ENCODE peak calls at places on chromosome 7, in six cellular contexts. P, G, H, D, F and Q are unnamed samples. For H3K4me1, the result is how much of the 10 kb centered on the place peaks cover.

GRCh38 chr7:94284120-94284519 is 110.6 kb upstream of the COL1A2 start:
- DNase-seq in P (no peak), G (no peak), H (no peak), D (no peak), F (no peak), Q (no peak)

GRCh38 chr7:135601182-135601581 is 43.5 kb downstream of the NUP205 start:
- DNase-seq in P (peak), G (no peak), H (peak), D (no peak), F (no peak), Q (no peak)

GRCh38 chr7:142153400-142153799 is 41.9 kb downstream of the MGAM2 start:
- DNase-seq in P (peak), G (no peak), H (no peak), D (no peak), F (no peak), Q (no peak)

GRCh38 chr7:92797693-92798092 is 38.7 kb downstream of the CDK6 start:
- DNase-seq in P (peak), G (no peak), H (peak), D (no peak), F (no peak), Q (no peak)

GRCh38 chr7:73504920-73505319 is 17.2 kb downstream of the BAZ1B start:
- DNase-seq in P (no peak), G (no peak), H (no peak), D (no peak), F (no peak), Q (no peak)

GRCh38 chr7:66896441-66896840 is 24.6 kb upstream of the TMEM248 start:
- DNase-seq in P (peak), G (no peak), H (no peak), D (no peak), F (no peak), Q (no peak)

GRCh38 chr7:34087892-34088891 is 182.9 kb downstream of the BMPER start:
- DNase-seq in P (peak), G (no peak), H (peak), D (no peak), F (peak), Q (peak)

GRCh38 chr7:124761164-124761715 is 4.4 kb downstream of the GPR37 start:
- DNase-seq in P (no peak), G (no peak), H (no peak), D (no peak), F (no peak), Q (no peak)

GRCh38 chr7:27162930-27163775 is 2.2 kb downstream of the HOXA9 start:
- DNase-seq in P (peak), G (no peak), H (no peak), D (no peak), F (no peak), Q (no peak)

GRCh38 chr7:13132314-13132713 is 444.9 kb downstream of the ARL4A start:
- DNase-seq in P (no peak), G (no peak), H (no peak), D (no peak), F (no peak), Q (no peak)

GRCh38 chr7:98211221-98211675 is at the start of gene BHLHA15:
- DNase-seq in P (no peak), G (peak), H (no peak), D (no peak), F (peak), Q (no peak)

GRCh38 chr7:23332193-23332592 is 33.1 kb downstream of the MALSU1 start:
- DNase-seq in P (no peak), G (no peak), H (peak), D (no peak), F (no peak), Q (no peak)

GRCh38 chr7:124042826-124043225 is 10.0 kb upstream of the TMEM229A start:
- DNase-seq in P (peak), G (no peak), H (no peak), D (no peak), F (no peak), Q (no peak)

GRCh38 chr7:36670585-36671431 is 53.5 kb downstream of the AOAH start:
- DNase-seq in P (peak), G (no peak), H (peak), D (peak), F (peak), Q (peak)

GRCh38 chr7:155858521-155859061 is 46.3 kb upstream of the SHH start:
- DNase-seq in P (peak), G (no peak), H (peak), D (no peak), F (peak), Q (peak)

GRCh38 chr7:18890885-18891621 is 226.4 kb downstream of the TWIST1 start:
- DNase-seq in P (no peak), G (no peak), H (peak), D (no peak), F (no peak), Q (peak)

GRCh38 chr7:18893156-18893555 is 224.3 kb downstream of the TWIST1 start:
- DNase-seq in P (no peak), G (no peak), H (no peak), D (no peak), F (no peak), Q (no peak)

GRCh38 chr7:18894155-18894554 is 223.3 kb downstream of the TWIST1 start:
- DNase-seq in P (no peak), G (no peak), H (no peak), D (no peak), F (no peak), Q (no peak)

GRCh38 chr7:18896343-18896975 is 221.0 kb downstream of the TWIST1 start:
- DNase-seq in P (no peak), G (no peak), H (peak), D (no peak), F (no peak), Q (no peak)

DNA sequence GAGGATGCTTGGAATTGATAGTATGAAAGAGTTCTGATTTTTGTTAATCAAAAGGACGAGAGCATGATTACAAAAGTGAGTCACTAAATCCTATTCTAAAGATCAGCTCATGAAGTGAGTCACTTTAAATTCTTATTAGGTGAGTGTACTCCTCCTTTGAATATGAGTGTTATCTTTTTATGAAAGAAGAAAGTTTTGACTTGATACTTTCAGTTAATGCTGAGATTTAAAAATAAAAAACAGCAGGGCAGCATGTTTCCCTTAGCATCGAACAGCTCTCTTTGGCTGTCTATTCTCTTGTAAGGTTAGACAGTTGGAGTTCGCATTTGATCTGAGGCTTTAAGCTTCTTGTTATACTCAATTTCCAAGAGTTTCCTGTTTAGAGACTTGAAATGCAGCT is 222.0 kb downstream of the TWIST1 start:
- DNase-seq in P (peak), G (no peak), H (peak), D (no peak), F (no peak), Q (peak)
- H3K27ac ChIP-seq in P (peak), G (no peak), H (no peak), D (no peak), F (no peak), Q (peak)

GRCh38 chr7:131080754-131081153 is 246.9 kb upstream of the MKLN1 start:
- DNase-seq in P (no peak), G (no peak), H (no peak), D (no peak), F (no peak), Q (no peak)
- H3K4me1 ChIP-seq in P (under half), G (under half), H (under half), D (under half), F (under half), Q (under half)

DNA sequence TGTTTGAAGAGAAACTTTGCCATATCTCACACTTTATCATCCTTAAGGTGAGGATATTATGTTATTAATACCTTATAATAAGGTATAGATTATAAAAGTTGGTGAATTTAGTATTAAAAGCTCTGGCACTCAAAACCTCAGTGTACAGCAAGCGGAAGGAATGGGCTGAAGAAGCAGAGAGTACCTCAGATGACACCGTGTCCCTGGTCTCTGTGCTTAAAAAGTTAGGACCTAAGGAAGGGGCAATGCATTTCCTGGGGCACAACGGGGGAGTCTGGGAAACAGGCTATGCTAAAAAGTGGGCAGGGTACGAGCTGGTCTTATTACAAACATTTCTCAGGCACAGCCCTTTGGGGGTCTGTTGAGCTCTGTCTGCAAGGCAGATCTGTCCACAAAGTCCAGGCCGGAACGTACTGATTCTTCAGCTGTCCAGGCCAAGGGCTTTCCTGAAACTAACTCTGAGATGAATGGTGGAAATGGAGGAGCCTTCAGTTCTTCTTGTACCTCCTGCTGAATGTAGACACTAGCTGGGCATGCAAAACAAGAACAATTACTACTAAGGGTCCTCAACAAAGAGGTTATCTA is 202.7 kb downstream of the POM121L12 start:
- DNase-seq in P (no peak), G (no peak), H (no peak), D (no peak), F (no peak), Q (no peak)
- H3K4me3 ChIP-seq in P (no peak), G (no peak), H (no peak), D (no peak), F (no peak), Q (no peak)

GRCh38 chr7:139696547-139696946 is 81.3 kb downstream of the HIPK2 start:
- DNase-seq in P (no peak), G (no peak), H (no peak), D (no peak), F (no peak), Q (no peak)
- H3K27ac ChIP-seq in P (no peak), G (no peak), H (no peak), D (no peak), F (no peak), Q (no peak)

DNA sequence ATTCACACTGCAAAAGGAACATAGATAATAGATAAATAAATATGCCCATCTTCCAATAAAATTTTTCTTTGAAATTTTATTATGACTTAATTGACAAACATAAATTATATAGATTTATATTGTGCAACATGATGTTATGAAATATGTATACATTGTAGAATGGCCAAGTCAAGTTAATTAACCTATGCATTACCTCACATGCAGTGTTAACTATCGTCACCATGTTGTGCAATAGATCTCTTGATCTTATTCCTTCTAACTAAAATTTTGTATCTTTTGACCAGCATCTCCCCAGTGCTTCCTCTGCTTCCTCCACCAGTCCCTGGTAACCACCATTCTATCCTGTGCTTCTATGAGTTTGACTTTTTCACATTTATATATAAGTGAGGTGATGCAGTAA is 259.6 kb downstream of the SUGCT start:
- DNase-seq in P (no peak), G (no peak), H (no peak), D (no peak), F (no peak), Q (no peak)
- H3K4me1 ChIP-seq in P (under half), G (under half), H (under half), D (under half), F (under half), Q (under half)

GRCh38 chr7:2663960-2664359 is 24.0 kb upstream of the AMZ1 start:
- DNase-seq in P (no peak), G (peak), H (no peak), D (no peak), F (no peak), Q (no peak)

GRCh38 chr7:2666588-2667250 is 21.3 kb upstream of the AMZ1 start:
- DNase-seq in P (no peak), G (peak), H (no peak), D (no peak), F (peak), Q (no peak)

GRCh38 chr7:2666130-2666529 is 21.9 kb upstream of the AMZ1 start:
- DNase-seq in P (no peak), G (peak), H (no peak), D (no peak), F (no peak), Q (no peak)

GRCh38 chr7:2663121-2663886 is 24.7 kb upstream of the AMZ1 start:
- DNase-seq in P (no peak), G (peak), H (no peak), D (peak), F (no peak), Q (no peak)

DNA sequence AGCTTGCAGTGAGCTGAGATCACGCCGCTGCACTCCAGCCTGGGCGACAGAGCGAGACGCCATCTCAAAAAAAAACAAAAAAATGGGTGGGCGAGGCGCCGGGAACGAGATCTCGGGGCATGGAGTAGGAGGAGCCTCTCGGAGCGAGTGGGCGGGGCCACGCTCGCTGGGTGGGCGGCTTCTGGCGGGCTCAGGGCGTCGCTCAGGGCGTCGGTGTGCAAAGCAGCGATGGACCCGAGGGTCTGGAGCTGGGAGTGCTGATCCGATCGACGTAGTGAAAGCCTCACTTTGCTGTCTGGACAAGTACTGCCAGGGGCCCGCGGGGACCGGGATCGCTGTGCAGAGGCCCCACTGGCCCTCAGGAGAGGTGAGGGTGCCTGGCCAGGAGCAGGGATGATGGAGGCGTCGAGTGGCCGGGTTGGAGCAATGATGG is 22.6 kb upstream of the AMZ1 start:
- DNase-seq in P (no peak), G (peak), H (no peak), D (no peak), F (no peak), Q (no peak)
- H3K4me3 ChIP-seq in P (no peak), G (no peak), H (no peak), D (no peak), F (no peak), Q (no peak)

DNA sequence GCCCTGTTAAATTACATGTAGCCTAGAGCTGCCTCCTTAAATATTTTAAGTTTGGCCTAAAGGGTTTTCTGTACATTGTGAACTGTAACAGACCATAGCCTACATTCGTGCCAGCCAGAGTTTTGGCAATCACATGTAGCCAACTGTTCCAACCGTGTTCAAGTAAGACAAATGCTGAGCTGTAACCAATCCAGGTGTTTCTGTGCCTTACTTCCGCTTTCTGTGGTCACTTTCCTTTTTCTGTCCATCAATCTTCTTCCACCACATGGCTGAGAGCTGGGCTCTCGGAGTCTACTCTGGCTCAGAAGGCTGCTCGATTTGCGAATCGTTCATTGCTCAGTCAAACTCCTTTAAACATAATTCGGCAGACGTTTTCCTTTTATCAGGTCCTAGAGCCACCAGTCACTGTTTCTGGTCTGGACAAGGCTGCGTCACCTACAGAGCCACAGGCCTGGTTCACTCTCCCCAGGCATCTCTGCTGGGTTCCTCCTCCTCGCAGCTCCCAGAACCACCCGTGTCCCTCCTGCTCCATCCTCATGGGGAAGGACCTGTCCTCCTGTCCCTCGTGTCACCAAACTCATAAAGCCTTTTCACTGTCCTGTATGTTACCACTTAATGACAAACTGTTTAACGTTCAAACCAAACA is 158.0 kb upstream of the RHEB start:
- DNase-seq in P (no peak), G (no peak), H (no peak), D (no peak), F (no peak), Q (no peak)
- H3K27ac ChIP-seq in P (no peak), G (no peak), H (no peak), D (no peak), F (no peak), Q (no peak)

GRCh38 chr7:55119571-55119970 is 100.8 kb downstream of the EGFR start:
- DNase-seq in P (no peak), G (no peak), H (no peak), D (no peak), F (no peak), Q (no peak)
- H3K4me1 ChIP-seq in P (under half), G (under half), H (under half), D (under half), F (under half), Q (under half)

DNA sequence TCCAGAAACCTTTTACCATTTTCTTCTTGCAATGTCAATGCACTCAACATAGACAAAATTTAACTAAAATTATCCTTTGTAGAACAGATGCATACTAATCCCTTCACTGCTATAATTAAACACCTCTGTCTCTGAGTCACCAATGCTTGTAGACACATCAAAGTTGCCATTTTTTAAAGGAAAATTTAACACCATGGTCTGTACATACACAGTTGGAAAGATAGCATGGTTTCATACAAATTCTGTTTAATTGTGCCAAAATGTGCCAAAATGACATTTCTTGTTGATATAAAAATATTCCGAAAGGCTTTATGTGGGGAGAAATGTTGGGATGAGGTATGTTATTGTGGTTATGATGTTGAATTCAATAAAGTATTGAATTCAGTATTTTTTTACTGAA is 125.8 kb downstream of the NEUROD6 start:
- DNase-seq in P (no peak), G (no peak), H (no peak), D (no peak), F (no peak), Q (no peak)
- H3K4me3 ChIP-seq in P (no peak), G (no peak), H (no peak), D (no peak), F (no peak), Q (no peak)

GRCh38 chr7:149171894-149172533 is 23.3 kb upstream of the ZNF282 start:
- DNase-seq in P (peak), G (no peak), H (peak), D (no peak), F (no peak), Q (peak)

GRCh38 chr7:149166630-149167352 is 19.5 kb downstream of the ZNF398 start:
- DNase-seq in P (no peak), G (no peak), H (no peak), D (no peak), F (no peak), Q (no peak)

GRCh38 chr7:149161241-149161848 is 14.1 kb downstream of the ZNF398 start:
- DNase-seq in P (peak), G (no peak), H (peak), D (no peak), F (no peak), Q (peak)

GRCh38 chr7:149166142-149166541 is 18.9 kb downstream of the ZNF398 start:
- DNase-seq in P (no peak), G (no peak), H (no peak), D (no peak), F (no peak), Q (no peak)
- H3K27ac ChIP-seq in P (no peak), G (no peak), H (no peak), D (no peak), F (no peak), Q (no peak)